ENCODE peak calls at places on chromosomes 7 and 10, in six cellular contexts. Q is PC-3; K is endothelial cell of umbilical vein; E is fibroblast of lung; V is CD4-positive, alpha-beta memory T cell; O is breast epithelium. F is an unnamed sample.
A peak's percentile ranks its signal among the peaks of the same experiment; 100 is the strongest.

GRCh38 chr10:51508156-51508555 is 191.2 kb downstream of the CSTF2T start:
- DNase-seq in Q (no peak), K (no peak), E (no peak), V (no peak), O (no peak), F (no peak)

GRCh38 chr7:80508440-80508839 is 3.4 kb downstream of the GNAT3 start:
- DNase-seq in Q (no peak), K (peak; percentile 56), E (peak; percentile 25), V (no peak), O (no peak), F (no peak)

GRCh38 chr7:71220210-71220695 is 88.3 kb downstream of the GALNT17 start:
- DNase-seq in Q (no peak), K (no peak), E (no peak), V (no peak), O (no peak), F (no peak)

GRCh38 chr10:115026041-115026779 is 67.0 kb upstream of the ATRNL1 start:
- DNase-seq in Q (no peak), K (no peak), E (no peak), V (no peak), O (no peak), F (no peak)

GRCh38 chr7:96199421-96199820 is 122.5 kb downstream of the SLC25A13 start:
- DNase-seq in Q (peak; percentile 7), K (no peak), E (peak; percentile 42), V (no peak), O (no peak), F (no peak)

GRCh38 chr7:81767883-81768282 is 2.0 kb downstream of the HGF start:
- DNase-seq in Q (no peak), K (no peak), E (peak; percentile 36), V (no peak), O (no peak), F (no peak)

GRCh38 chr7:99677646-99678045 is 2.1 kb downstream of the CYP3A5 start:
- DNase-seq in Q (no peak), K (no peak), E (no peak), V (no peak), O (no peak), F (no peak)

GRCh38 chr7:3092468-3092867 is 48.8 kb upstream of the CARD11 start:
- DNase-seq in Q (no peak), K (no peak), E (no peak), V (peak; percentile 91), O (peak; percentile 20), F (peak; percentile 64)

GRCh38 chr10:69316313-69317059 is 38.2 kb downstream of the HK1 start:
- DNase-seq in Q (peak; percentile 71), K (peak; percentile 68), E (peak; percentile 58), V (no peak), O (no peak), F (no peak)

GRCh38 chr10:91242940-91243339 is 22.5 kb downstream of the PCGF5 start:
- DNase-seq in Q (no peak), K (no peak), E (no peak), V (no peak), O (no peak), F (no peak)

GRCh38 chr10:21810582-21811244 is 192.8 kb downstream of the DNAJC1 start:
- DNase-seq in Q (no peak), K (no peak), E (peak; percentile 42), V (no peak), O (no peak), F (no peak)

GRCh38 chr10:14378387-14378960 is 47.8 kb upstream of the FRMD4A start:
- DNase-seq in Q (no peak), K (no peak), E (no peak), V (no peak), O (no peak), F (no peak)

GRCh38 chr7:4131043-4131442 is 551.1 kb upstream of the FOXK1 start:
- DNase-seq in Q (no peak), K (no peak), E (no peak), V (no peak), O (no peak), F (no peak)

GRCh38 chr7:100003711-100004661 is 11.4 kb upstream of the ZKSCAN1 start:
- DNase-seq in Q (no peak), K (peak; percentile 43), E (no peak), V (no peak), O (no peak), F (no peak)

GRCh38 chr7:75738604-75738974 is at the start of gene HIP1:
- DNase-seq in Q (no peak), K (no peak), E (no peak), V (no peak), O (no peak), F (no peak)

GRCh38 chr10:72729528-72729927 is 37.6 kb downstream of the MCU start:
- DNase-seq in Q (no peak), K (no peak), E (peak; percentile 68), V (no peak), O (no peak), F (no peak)

GRCh38 chr7:130142654-130143333 is 62.4 kb downstream of the TMEM209 start:
- DNase-seq in Q (no peak), K (no peak), E (no peak), V (no peak), O (no peak), F (no peak)

GRCh38 chr10:50027195-50027594 is 39.0 kb downstream of the AGAP6 start:
- DNase-seq in Q (no peak), K (no peak), E (no peak), V (no peak), O (no peak), F (no peak)

DNA sequence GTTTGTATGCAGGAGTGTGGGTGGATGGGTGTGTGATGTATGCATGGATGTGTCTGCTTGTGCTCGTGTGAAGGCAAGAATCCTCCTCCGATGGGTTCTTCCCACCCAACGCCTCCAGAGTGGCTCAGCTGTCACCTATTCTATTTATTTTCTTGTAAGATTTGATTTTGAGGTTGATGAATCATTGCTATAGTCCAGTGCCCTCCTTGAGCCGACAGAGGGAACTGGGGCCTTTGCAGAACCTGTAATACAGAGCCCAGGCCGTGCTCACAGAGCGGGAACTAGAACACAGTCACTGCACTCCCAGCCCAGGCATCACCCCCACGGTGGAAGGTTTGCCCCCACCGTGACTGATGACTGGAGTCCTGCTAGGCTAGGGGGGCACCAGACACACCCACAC is 2.1 kb downstream of the RARRES2 start:
- DNase-seq in Q (no peak), K (no peak), E (peak; percentile 52), V (no peak), O (no peak), F (no peak)
- H3K27ac ChIP-seq in Q (no peak overlapping the region), K (no peak overlapping the region), E (no peak overlapping the region), V (no peak overlapping the region), O (no peak overlapping the region), F (no peak overlapping the region)

DNA sequence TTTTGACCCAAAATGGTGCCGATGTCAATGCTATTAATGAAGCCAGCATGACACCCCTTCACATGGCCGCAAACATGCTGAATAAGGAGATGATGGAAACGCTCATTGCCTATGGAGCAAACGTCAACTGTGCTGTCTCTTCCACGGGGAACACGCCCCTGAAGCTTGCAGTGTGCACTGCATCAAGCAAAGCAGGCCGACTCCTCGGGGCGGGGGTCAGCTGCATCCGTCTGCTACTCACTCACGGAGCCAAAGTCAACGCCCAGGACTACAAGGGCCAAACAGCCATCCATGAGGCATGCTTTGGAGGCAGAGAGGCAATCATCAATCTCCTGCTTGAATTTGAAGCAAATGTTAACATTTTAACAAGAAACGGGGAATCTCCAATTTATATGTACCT is 4.5 kb downstream of the ANKRD61 start:
- DNase-seq in Q (no peak), K (no peak), E (no peak), V (no peak), O (no peak), F (no peak)
- H3K36me3 ChIP-seq in Q (peaks cover 51% of the 10 kb centered on the region), K (peaks cover 8% of the 10 kb centered on the region), E (peaks cover 10% of the 10 kb centered on the region), V (peaks cover 51% of the 10 kb centered on the region), O (peaks cover 5% of the 10 kb centered on the region), F (peaks cover 42% of the 10 kb centered on the region)

GRCh38 chr7:40829201-40829600 is 694.4 kb downstream of the SUGCT start:
- DNase-seq in Q (no peak), K (no peak), E (no peak), V (no peak), O (no peak), F (no peak)
- H3K4me1 ChIP-seq in Q (peaks cover 40% of the 10 kb centered on the region), K (no peaks in the 10 kb centered on the region), E (peaks cover 2% of the 10 kb centered on the region), V (no peaks in the 10 kb centered on the region), O (no peaks in the 10 kb centered on the region), F (no peaks in the 10 kb centered on the region)

GRCh38 chr10:97371696-97372095 is 29.4 kb downstream of the RRP12 start:
- DNase-seq in Q (no peak), K (no peak), E (no peak), V (no peak), O (no peak), F (no peak)
- H3K27ac ChIP-seq in Q (no peak overlapping the region), K (no peak overlapping the region), E (no peak overlapping the region), V (no peak overlapping the region), O (no peak overlapping the region), F (no peak overlapping the region)

GRCh38 chr7:74709880-74710671 is 52.6 kb downstream of the GTF2I start:
- DNase-seq in Q (peak; percentile 21), K (no peak), E (no peak), V (no peak), O (no peak), F (no peak)
- H3K36me3 ChIP-seq in Q (peaks cover 69% of the 10 kb centered on the region), K (peaks cover 20% of the 10 kb centered on the region), E (peaks cover 11% of the 10 kb centered on the region), V (peaks cover 46% of the 10 kb centered on the region), O (peaks cover 11% of the 10 kb centered on the region), F (peaks cover 67% of the 10 kb centered on the region)